ENCODE peak calls at places on chromosomes 5 and 9, in six cellular contexts. One of them, this sample, is unnamed.

GRCh38 chr9:120735415-120736126 is 21.3 kb upstream of the MEGF9 start:
- DNase-seq in A549: no peak
- DNase-seq in fibroblast of lung: peak; percentile 80
- DNase-seq in choroid plexus epithelial cell: peak; percentile 74
- DNase-seq in GM10248: no peak
- DNase-seq in PC-3: no peak
- DNase-seq in this sample: no peak

GRCh38 chr5:98816574-98817222 is 43.2 kb downstream of the RGMB start:
- DNase-seq in GM10248: no peak
- DNase-seq in choroid plexus epithelial cell: peak; percentile 45
- DNase-seq in PC-3: no peak
- DNase-seq in fibroblast of lung: peak; percentile 14
- DNase-seq in A549: no peak
- DNase-seq in this sample: no peak

GRCh38 chr9:125166762-125167161 is 22.8 kb downstream of the PPP6C start:
- DNase-seq in GM10248: no peak
- DNase-seq in A549: no peak
- DNase-seq in PC-3: no peak
- DNase-seq in choroid plexus epithelial cell: no peak
- DNase-seq in fibroblast of lung: no peak
- DNase-seq in this sample: no peak

GRCh38 chr5:172636279-172637050 is 4.6 kb upstream of the NEURL1B start:
- DNase-seq in A549: no peak
- DNase-seq in PC-3: no peak
- DNase-seq in GM10248: no peak
- DNase-seq in choroid plexus epithelial cell: no peak
- DNase-seq in fibroblast of lung: no peak
- DNase-seq in this sample: no peak

GRCh38 chr9:68817079-68817875 is 112.2 kb downstream of the PIP5K1B start:
- DNase-seq in PC-3: no peak
- DNase-seq in GM10248: no peak
- DNase-seq in A549: no peak
- DNase-seq in choroid plexus epithelial cell: no peak
- DNase-seq in fibroblast of lung: no peak
- DNase-seq in this sample: no peak

GRCh38 chr9:134173127-134174072 is 9.0 kb upstream of the RNU6ATAC start:
- DNase-seq in PC-3: no peak
- DNase-seq in choroid plexus epithelial cell: no peak
- DNase-seq in fibroblast of lung: no peak
- DNase-seq in A549: no peak
- DNase-seq in GM10248: no peak
- DNase-seq in this sample: no peak

GRCh38 chr9:20427359-20427758 is 194.9 kb downstream of the MLLT3 start:
- DNase-seq in fibroblast of lung: no peak
- DNase-seq in PC-3: no peak
- DNase-seq in choroid plexus epithelial cell: no peak
- DNase-seq in A549: no peak
- DNase-seq in GM10248: no peak
- DNase-seq in this sample: no peak

GRCh38 chr9:122457787-122458186 is 19.9 kb downstream of the OR1J1 start:
- DNase-seq in A549: no peak
- DNase-seq in choroid plexus epithelial cell: no peak
- DNase-seq in fibroblast of lung: no peak
- DNase-seq in PC-3: no peak
- DNase-seq in GM10248: no peak
- DNase-seq in this sample: no peak

GRCh38 chr5:14425581-14425980 is 156.0 kb upstream of the OTULINL start:
- DNase-seq in GM10248: no peak
- DNase-seq in fibroblast of lung: no peak
- DNase-seq in choroid plexus epithelial cell: no peak
- DNase-seq in A549: no peak
- DNase-seq in PC-3: no peak
- DNase-seq in this sample: no peak

GRCh38 chr5:14429102-14429501 is 152.5 kb upstream of the OTULINL start:
- DNase-seq in fibroblast of lung: no peak
- DNase-seq in PC-3: no peak
- DNase-seq in A549: no peak
- DNase-seq in GM10248: no peak
- DNase-seq in choroid plexus epithelial cell: no peak
- DNase-seq in this sample: no peak

GRCh38 chr5:14429614-14430013 is 152.0 kb upstream of the OTULINL start:
- DNase-seq in PC-3: no peak
- DNase-seq in GM10248: no peak
- DNase-seq in fibroblast of lung: no peak
- DNase-seq in A549: no peak
- DNase-seq in choroid plexus epithelial cell: no peak
- DNase-seq in this sample: no peak

GRCh38 chr5:14426521-14426920 is 155.1 kb upstream of the OTULINL start:
- DNase-seq in choroid plexus epithelial cell: no peak
- DNase-seq in fibroblast of lung: no peak
- DNase-seq in A549: no peak
- DNase-seq in GM10248: no peak
- DNase-seq in PC-3: no peak
- DNase-seq in this sample: no peak

GRCh38 chr5:14428302-14429081 is 153.1 kb upstream of the OTULINL start:
- DNase-seq in fibroblast of lung: no peak
- DNase-seq in choroid plexus epithelial cell: peak; percentile 74
- DNase-seq in GM10248: no peak
- DNase-seq in A549: no peak
- DNase-seq in PC-3: peak; percentile 60
- DNase-seq in this sample: no peak
- TF ChIP-seq CTCF in fibroblast of lung: no peak
- TF ChIP-seq CTCF in choroid plexus epithelial cell: no peak
- TF ChIP-seq CTCF in GM10248: no peak
- TF ChIP-seq CTCF in A549: no peak
- TF ChIP-seq CTCF in PC-3: no peak
- TF ChIP-seq CTCF in this sample: no peak

GRCh38 chr9:5441043-5441442 is 3.3 kb upstream of the PLGRKT start:
- DNase-seq in PC-3: peak; percentile 52
- DNase-seq in fibroblast of lung: peak; percentile 76
- DNase-seq in GM10248: no peak
- DNase-seq in A549: no peak
- DNase-seq in choroid plexus epithelial cell: peak; percentile 75
- DNase-seq in this sample: no peak
- TF ChIP-seq CTCF in PC-3: no peak
- TF ChIP-seq CTCF in fibroblast of lung: peak; percentile 57
- TF ChIP-seq CTCF in GM10248: no peak
- TF ChIP-seq CTCF in A549: no peak
- TF ChIP-seq CTCF in choroid plexus epithelial cell: peak; percentile 8
- TF ChIP-seq CTCF in this sample: no peak

GRCh38 chr9:130378875-130379648 is 65.7 kb upstream of the ASS1 start:
- DNase-seq in PC-3: no peak
- DNase-seq in fibroblast of lung: no peak
- DNase-seq in GM10248: no peak
- DNase-seq in choroid plexus epithelial cell: no peak
- DNase-seq in A549: no peak
- DNase-seq in this sample: no peak
- TF ChIP-seq CTCF in PC-3: no peak
- TF ChIP-seq CTCF in fibroblast of lung: no peak
- TF ChIP-seq CTCF in GM10248: no peak
- TF ChIP-seq CTCF in choroid plexus epithelial cell: no peak
- TF ChIP-seq CTCF in A549: no peak
- TF ChIP-seq CTCF in this sample: no peak

GRCh38 chr9:137382728-137383452 is 40.1 kb downstream of the EXD3 start:
- DNase-seq in GM10248: no peak
- DNase-seq in PC-3: no peak
- DNase-seq in A549: no peak
- DNase-seq in choroid plexus epithelial cell: no peak
- DNase-seq in fibroblast of lung: no peak
- DNase-seq in this sample: no peak

GRCh38 chr9:137385061-137385655 is 37.8 kb downstream of the EXD3 start:
- DNase-seq in fibroblast of lung: no peak
- DNase-seq in A549: no peak
- DNase-seq in GM10248: no peak
- DNase-seq in PC-3: no peak
- DNase-seq in choroid plexus epithelial cell: no peak
- DNase-seq in this sample: no peak

GRCh38 chr9:137382444-137382727 is 40.6 kb downstream of the EXD3 start:
- DNase-seq in PC-3: no peak
- DNase-seq in GM10248: no peak
- DNase-seq in A549: no peak
- DNase-seq in fibroblast of lung: no peak
- DNase-seq in choroid plexus epithelial cell: no peak
- DNase-seq in this sample: no peak

GRCh38 chr9:137383453-137384115 is 39.4 kb downstream of the EXD3 start:
- DNase-seq in choroid plexus epithelial cell: no peak
- DNase-seq in A549: no peak
- DNase-seq in GM10248: no peak
- DNase-seq in fibroblast of lung: no peak
- DNase-seq in PC-3: no peak
- DNase-seq in this sample: no peak

DNA sequence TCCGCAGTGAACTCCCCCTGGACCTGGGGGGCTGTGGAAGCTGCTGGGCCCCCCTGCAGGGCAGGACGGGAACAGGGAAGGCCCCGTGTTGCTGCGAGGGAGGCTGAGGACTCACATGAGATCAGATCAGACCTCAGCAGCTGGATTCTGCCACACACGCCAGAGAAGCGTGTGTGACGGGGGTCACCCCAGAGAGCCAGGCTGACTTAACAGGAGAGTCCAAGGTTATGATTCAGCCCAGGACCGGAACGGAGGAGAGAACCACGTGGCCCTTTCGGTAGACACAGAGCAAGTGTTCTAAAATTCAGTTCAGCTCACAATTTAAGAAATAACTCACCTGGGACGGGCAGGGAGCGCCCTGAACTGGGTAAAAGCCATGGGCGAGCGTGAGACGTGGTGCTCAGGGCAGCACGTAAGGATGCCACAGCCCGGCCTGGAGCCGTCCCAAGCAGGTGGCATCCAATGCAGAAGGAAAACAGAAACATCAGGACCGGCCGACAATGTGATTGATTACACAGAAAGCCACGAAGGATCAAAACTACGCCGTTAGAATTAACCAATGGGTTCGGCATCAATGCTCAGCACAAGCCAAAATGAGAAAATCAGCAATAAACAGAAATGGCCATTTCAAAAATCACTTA is 38.7 kb downstream of the EXD3 start:
- DNase-seq in GM10248: no peak
- DNase-seq in fibroblast of lung: peak; percentile 66
- DNase-seq in PC-3: no peak
- DNase-seq in choroid plexus epithelial cell: no peak
- DNase-seq in A549: no peak
- DNase-seq in this sample: no peak
- TF ChIP-seq CTCF in GM10248: no peak
- TF ChIP-seq CTCF in fibroblast of lung: no peak
- TF ChIP-seq CTCF in PC-3: no peak
- TF ChIP-seq CTCF in choroid plexus epithelial cell: no peak
- TF ChIP-seq CTCF in A549: no peak
- TF ChIP-seq CTCF in this sample: no peak

GRCh38 chr9:35380619-35381018 is 109.3 kb upstream of the RUSC2 start:
- DNase-seq in choroid plexus epithelial cell: no peak
- DNase-seq in A549: no peak
- DNase-seq in fibroblast of lung: no peak
- DNase-seq in GM10248: no peak
- DNase-seq in PC-3: no peak
- DNase-seq in this sample: no peak

GRCh38 chr9:35380016-35380415 is 109.9 kb upstream of the RUSC2 start:
- DNase-seq in GM10248: no peak
- DNase-seq in choroid plexus epithelial cell: no peak
- DNase-seq in PC-3: no peak
- DNase-seq in A549: no peak
- DNase-seq in fibroblast of lung: no peak
- DNase-seq in this sample: no peak

DNA sequence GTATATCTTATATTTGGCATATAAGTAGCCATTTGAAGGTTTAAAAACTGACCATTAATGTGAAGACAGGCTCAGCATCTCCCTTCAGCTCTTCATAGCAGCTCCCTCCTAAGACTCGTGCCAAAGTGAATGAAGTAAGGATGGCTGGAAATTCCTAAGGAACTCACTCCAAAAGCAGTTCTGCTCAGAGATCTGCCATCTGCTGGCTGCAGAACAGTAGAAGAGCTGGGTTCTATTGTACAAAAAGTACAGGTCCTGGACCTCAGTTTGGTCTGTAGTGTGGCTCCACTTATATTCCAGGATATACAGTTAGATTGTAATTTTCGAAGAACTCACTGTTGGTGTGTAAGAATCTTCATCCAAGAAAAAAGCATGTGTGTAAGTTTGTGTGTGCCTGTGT is 104.9 kb upstream of the RUSC2 start:
- DNase-seq in A549: no peak
- DNase-seq in fibroblast of lung: peak; percentile 81
- DNase-seq in GM10248: no peak
- DNase-seq in PC-3: peak; percentile 20
- DNase-seq in choroid plexus epithelial cell: peak; percentile 85
- DNase-seq in this sample: no peak
- TF ChIP-seq CTCF in A549: peak; percentile 9
- TF ChIP-seq CTCF in fibroblast of lung: peak; percentile 72
- TF ChIP-seq CTCF in GM10248: no peak
- TF ChIP-seq CTCF in PC-3: peak; percentile 37
- TF ChIP-seq CTCF in choroid plexus epithelial cell: peak; percentile 86
- TF ChIP-seq CTCF in this sample: no peak

GRCh38 chr9:127763918-127764384 is 14.5 kb downstream of the SH2D3C start:
- DNase-seq in PC-3: no peak
- DNase-seq in A549: no peak
- DNase-seq in GM10248: peak; percentile 45
- DNase-seq in fibroblast of lung: no peak
- DNase-seq in choroid plexus epithelial cell: peak; percentile 36
- DNase-seq in this sample: no peak
- TF ChIP-seq CTCF in PC-3: peak; percentile 27
- TF ChIP-seq CTCF in A549: no peak
- TF ChIP-seq CTCF in GM10248: peak; percentile 62
- TF ChIP-seq CTCF in fibroblast of lung: peak; percentile 21
- TF ChIP-seq CTCF in choroid plexus epithelial cell: peak; percentile 49
- TF ChIP-seq CTCF in this sample: peak; percentile 26

GRCh38 chr5:96771395-96771794 is 36.4 kb downstream of the ERAP1 start:
- DNase-seq in A549: no peak
- DNase-seq in fibroblast of lung: no peak
- DNase-seq in GM10248: no peak
- DNase-seq in PC-3: no peak
- DNase-seq in choroid plexus epithelial cell: no peak
- DNase-seq in this sample: no peak
- TF ChIP-seq CTCF in A549: no peak
- TF ChIP-seq CTCF in fibroblast of lung: no peak
- TF ChIP-seq CTCF in GM10248: no peak
- TF ChIP-seq CTCF in PC-3: no peak
- TF ChIP-seq CTCF in choroid plexus epithelial cell: no peak
- TF ChIP-seq CTCF in this sample: no peak

DNA sequence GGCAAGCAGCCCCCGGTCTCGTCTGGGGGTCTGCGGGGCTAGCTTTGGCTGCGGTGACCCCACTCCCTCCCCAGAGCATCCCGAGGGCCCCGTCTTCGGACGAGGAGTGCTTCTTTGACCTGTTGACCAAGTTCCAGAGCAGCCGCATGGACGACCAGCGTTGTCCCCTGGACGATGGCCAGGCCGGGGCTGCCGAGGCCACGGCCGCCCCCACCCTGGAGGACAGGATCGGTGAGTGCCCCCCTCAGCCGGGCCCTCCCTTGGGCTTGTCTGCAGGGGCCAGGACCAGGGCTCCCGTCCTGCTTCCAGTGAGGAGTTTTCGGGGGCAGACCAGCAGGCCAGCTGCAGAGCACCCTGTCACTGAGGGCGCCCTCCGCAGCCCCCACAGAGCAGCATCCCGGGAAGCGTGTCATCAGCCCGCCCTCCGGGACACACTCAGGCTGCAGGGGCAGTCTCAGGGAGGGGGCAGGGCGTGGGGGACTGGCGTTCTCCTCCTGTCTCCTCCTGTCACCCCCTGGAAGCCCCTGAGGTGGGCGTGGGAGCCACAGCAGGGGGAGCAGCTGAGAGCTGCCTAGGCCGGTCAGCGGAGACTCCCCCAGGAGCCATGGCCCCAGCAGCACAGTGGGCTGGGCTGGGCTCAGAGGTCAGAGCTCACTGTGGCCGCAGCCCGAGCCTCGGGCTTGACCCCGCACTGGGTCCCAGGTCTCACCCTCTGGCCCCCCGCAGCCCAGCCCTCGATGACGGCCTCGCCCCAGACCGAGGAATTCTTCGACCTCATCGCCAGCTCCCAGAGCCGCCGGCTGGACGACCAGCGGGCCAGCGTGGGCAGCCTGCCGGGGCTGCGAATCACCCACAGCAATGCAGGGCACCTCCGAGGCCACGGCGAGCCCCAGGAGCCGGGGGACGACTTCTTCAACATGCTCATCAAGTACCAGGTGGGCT is 7.7 kb downstream of the DNLZ start:
- DNase-seq in PC-3: no peak
- DNase-seq in fibroblast of lung: no peak
- DNase-seq in A549: no peak
- DNase-seq in GM10248: no peak
- DNase-seq in choroid plexus epithelial cell: no peak
- DNase-seq in this sample: no peak
- TF ChIP-seq CTCF in PC-3: no peak
- TF ChIP-seq CTCF in fibroblast of lung: no peak
- TF ChIP-seq CTCF in A549: no peak
- TF ChIP-seq CTCF in GM10248: no peak
- TF ChIP-seq CTCF in choroid plexus epithelial cell: no peak
- TF ChIP-seq CTCF in this sample: no peak

This sample was measured in progenitor cell of endocrine pancreas.